ENCODE peak calls at places on chromosomes 2 and 18, in eight cellular contexts. One of them, this sample, is unnamed.

GRCh38 chr2:160415991-160416390 is 77.6 kb downstream of the RBMS1 start:
- DNase-seq in transverse colon: no peak
- DNase-seq in colonic mucosa: no peak
- DNase-seq in H9: no peak
- DNase-seq in right lobe of liver: no peak
- DNase-seq in lung: no peak
- DNase-seq in vagina: no peak
- DNase-seq in caudate nucleus: no peak
- DNase-seq in this sample: no peak

GRCh38 chr18:57466745-57467144 is 31.6 kb downstream of the ONECUT2 start:
- DNase-seq in H9: peak; percentile 43
- DNase-seq in colonic mucosa: no peak
- DNase-seq in vagina: no peak
- DNase-seq in transverse colon: no peak
- DNase-seq in lung: no peak
- DNase-seq in caudate nucleus: no peak
- DNase-seq in right lobe of liver: no peak
- DNase-seq in this sample: no peak

GRCh38 chr2:188318161-188318749 is 26.6 kb downstream of the GULP1 start:
- DNase-seq in lung: no peak
- DNase-seq in vagina: no peak
- DNase-seq in H9: no peak
- DNase-seq in caudate nucleus: no peak
- DNase-seq in colonic mucosa: no peak
- DNase-seq in transverse colon: no peak
- DNase-seq in right lobe of liver: no peak
- DNase-seq in this sample: no peak

GRCh38 chr2:111966241-111966640 is 67.8 kb downstream of the MERTK start:
- DNase-seq in right lobe of liver: no peak
- DNase-seq in H9: no peak
- DNase-seq in lung: no peak
- DNase-seq in caudate nucleus: no peak
- DNase-seq in vagina: no peak
- DNase-seq in transverse colon: no peak
- DNase-seq in colonic mucosa: no peak
- DNase-seq in this sample: no peak

GRCh38 chr18:26618130-26618529 is 69.8 kb upstream of the KCTD1 start:
- DNase-seq in vagina: no peak
- DNase-seq in transverse colon: no peak
- DNase-seq in caudate nucleus: no peak
- DNase-seq in right lobe of liver: no peak
- DNase-seq in H9: no peak
- DNase-seq in lung: no peak
- DNase-seq in colonic mucosa: no peak
- DNase-seq in this sample: no peak

GRCh38 chr2:83991992-83992391 is 467.1 kb downstream of the SUCLG1 start:
- DNase-seq in lung: no peak
- DNase-seq in H9: no peak
- DNase-seq in caudate nucleus: no peak
- DNase-seq in vagina: no peak
- DNase-seq in colonic mucosa: no peak
- DNase-seq in transverse colon: no peak
- DNase-seq in right lobe of liver: no peak
- DNase-seq in this sample: no peak

GRCh38 chr2:174812037-174812436 is 47.8 kb upstream of the CHRNA1 start:
- DNase-seq in vagina: no peak
- DNase-seq in right lobe of liver: no peak
- DNase-seq in colonic mucosa: no peak
- DNase-seq in lung: no peak
- DNase-seq in caudate nucleus: no peak
- DNase-seq in H9: no peak
- DNase-seq in transverse colon: no peak
- DNase-seq in this sample: no peak

GRCh38 chr2:102099536-102100293 is 42.8 kb upstream of the IL1R1 start:
- DNase-seq in caudate nucleus: no peak
- DNase-seq in vagina: no peak
- DNase-seq in H9: no peak
- DNase-seq in colonic mucosa: no peak
- DNase-seq in right lobe of liver: no peak
- DNase-seq in transverse colon: no peak
- DNase-seq in lung: no peak
- DNase-seq in this sample: no peak

GRCh38 chr2:222722327-222722946 is 51.0 kb downstream of the MOGAT1 start:
- DNase-seq in colonic mucosa: no peak
- DNase-seq in right lobe of liver: no peak
- DNase-seq in H9: no peak
- DNase-seq in caudate nucleus: no peak
- DNase-seq in transverse colon: no peak
- DNase-seq in lung: no peak
- DNase-seq in vagina: no peak
- DNase-seq in this sample: no peak

GRCh38 chr2:46936566-46936965 is 21.0 kb upstream of the MCFD2 start:
- DNase-seq in transverse colon: no peak
- DNase-seq in H9: no peak
- DNase-seq in vagina: no peak
- DNase-seq in right lobe of liver: no peak
- DNase-seq in lung: no peak
- DNase-seq in caudate nucleus: no peak
- DNase-seq in colonic mucosa: no peak
- DNase-seq in this sample: no peak

GRCh38 chr2:11583840-11584529 is 50.1 kb downstream of the GREB1 start:
- DNase-seq in lung: peak; percentile 62
- DNase-seq in H9: peak; percentile 73
- DNase-seq in right lobe of liver: peak; percentile 76
- DNase-seq in caudate nucleus: no peak
- DNase-seq in vagina: no peak
- DNase-seq in colonic mucosa: peak; percentile 55
- DNase-seq in transverse colon: peak; percentile 66
- DNase-seq in this sample: peak; percentile 33

GRCh38 chr18:4106407-4107033 is 348.6 kb downstream of the DLGAP1 start:
- DNase-seq in lung: peak; percentile 51
- DNase-seq in caudate nucleus: peak; percentile 1
- DNase-seq in H9: peak; percentile 70
- DNase-seq in colonic mucosa: peak; percentile 64
- DNase-seq in right lobe of liver: peak; percentile 46
- DNase-seq in vagina: no peak
- DNase-seq in transverse colon: peak; percentile 58
- DNase-seq in this sample: peak; percentile 37

GRCh38 chr2:212271583-212271982 is 267.0 kb downstream of the ERBB4 start:
- DNase-seq in lung: no peak
- DNase-seq in transverse colon: no peak
- DNase-seq in colonic mucosa: no peak
- DNase-seq in caudate nucleus: no peak
- DNase-seq in vagina: no peak
- DNase-seq in right lobe of liver: no peak
- DNase-seq in H9: no peak
- DNase-seq in this sample: no peak

GRCh38 chr2:85905187-85905666 is 16.4 kb upstream of the ST3GAL5 start:
- DNase-seq in H9: no peak
- DNase-seq in caudate nucleus: no peak
- DNase-seq in transverse colon: peak; percentile 20
- DNase-seq in lung: no peak
- DNase-seq in colonic mucosa: no peak
- DNase-seq in vagina: no peak
- DNase-seq in right lobe of liver: no peak
- DNase-seq in this sample: no peak

GRCh38 chr2:137049518-137049917 is 284.2 kb downstream of the THSD7B start:
- DNase-seq in H9: no peak
- DNase-seq in transverse colon: no peak
- DNase-seq in colonic mucosa: no peak
- DNase-seq in caudate nucleus: no peak
- DNase-seq in vagina: no peak
- DNase-seq in lung: no peak
- DNase-seq in right lobe of liver: no peak
- DNase-seq in this sample: no peak

GRCh38 chr2:157789933-157790511 is 86.1 kb downstream of the ACVR1 start:
- DNase-seq in colonic mucosa: peak; percentile 53
- DNase-seq in caudate nucleus: no peak
- DNase-seq in right lobe of liver: peak; percentile 21
- DNase-seq in vagina: no peak
- DNase-seq in transverse colon: peak; percentile 70
- DNase-seq in lung: peak; percentile 29
- DNase-seq in H9: no peak
- DNase-seq in this sample: no peak

GRCh38 chr18:62506495-62507143 is 16.2 kb upstream of the ZCCHC2 start:
- DNase-seq in H9: no peak
- DNase-seq in caudate nucleus: no peak
- DNase-seq in lung: no peak
- DNase-seq in right lobe of liver: no peak
- DNase-seq in vagina: no peak
- DNase-seq in transverse colon: no peak
- DNase-seq in colonic mucosa: no peak
- DNase-seq in this sample: no peak
- H3K27ac ChIP-seq in H9: no peak overlapping the region
- H3K27ac ChIP-seq in caudate nucleus: no peak overlapping the region
- H3K27ac ChIP-seq in lung: peak overlapping the region; percentile 57
- H3K27ac ChIP-seq in right lobe of liver: peak overlapping the region; percentile 83
- H3K27ac ChIP-seq in vagina: no peak overlapping the region
- H3K27ac ChIP-seq in transverse colon: peak overlapping the region; percentile 16
- H3K27ac ChIP-seq in colonic mucosa: peak overlapping the region; percentile 21
- H3K27ac ChIP-seq in this sample: no peak overlapping the region

DNA sequence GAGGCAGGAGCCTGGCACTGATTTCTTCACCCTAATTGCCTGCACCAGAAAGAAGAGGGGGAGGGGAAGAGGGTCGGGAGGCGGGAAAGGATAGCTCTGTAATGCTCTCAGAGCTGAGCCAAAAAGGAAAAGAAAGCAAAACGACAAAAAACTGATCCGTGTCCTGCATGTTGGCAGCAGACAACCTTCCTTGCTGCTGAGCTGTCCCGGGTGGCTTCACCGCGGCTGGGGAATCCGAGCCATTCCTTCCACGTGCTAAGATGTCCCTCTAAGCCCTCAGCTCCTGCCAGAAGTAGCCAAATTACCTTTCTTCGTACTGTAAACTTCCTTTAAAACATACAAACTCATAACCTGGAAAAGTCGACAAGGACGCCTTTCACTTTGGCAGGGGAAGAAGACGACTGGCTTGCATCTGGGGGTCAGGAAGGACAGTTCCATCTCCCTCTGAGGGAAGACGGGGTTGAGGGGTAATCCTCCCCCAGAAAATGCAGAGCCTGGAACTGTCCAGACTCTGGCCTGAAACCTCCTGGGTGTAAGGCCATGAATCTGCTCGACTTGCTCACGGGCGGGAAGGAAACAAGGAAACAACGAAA is 7.6 kb downstream of the OTX1 start:
- DNase-seq in transverse colon: peak; percentile 9
- DNase-seq in H9: peak; percentile 65
- DNase-seq in lung: no peak
- DNase-seq in vagina: no peak
- DNase-seq in caudate nucleus: no peak
- DNase-seq in colonic mucosa: no peak
- DNase-seq in right lobe of liver: no peak
- DNase-seq in this sample: no peak
- H3K27ac ChIP-seq in transverse colon: no peak overlapping the region
- H3K27ac ChIP-seq in H9: no peak overlapping the region
- H3K27ac ChIP-seq in lung: no peak overlapping the region
- H3K27ac ChIP-seq in vagina: no peak overlapping the region
- H3K27ac ChIP-seq in caudate nucleus: no peak overlapping the region
- H3K27ac ChIP-seq in colonic mucosa: no peak overlapping the region
- H3K27ac ChIP-seq in right lobe of liver: no peak overlapping the region
- H3K27ac ChIP-seq in this sample: no peak overlapping the region

GRCh38 chr2:37682473-37682872 is 11.0 kb upstream of the CDC42EP3 start:
- DNase-seq in vagina: no peak
- DNase-seq in caudate nucleus: no peak
- DNase-seq in transverse colon: no peak
- DNase-seq in right lobe of liver: no peak
- DNase-seq in colonic mucosa: no peak
- DNase-seq in lung: no peak
- DNase-seq in H9: no peak
- DNase-seq in this sample: no peak
- H3K27ac ChIP-seq in vagina: no peak overlapping the region
- H3K27ac ChIP-seq in caudate nucleus: no peak overlapping the region
- H3K27ac ChIP-seq in transverse colon: no peak overlapping the region
- H3K27ac ChIP-seq in right lobe of liver: no peak overlapping the region
- H3K27ac ChIP-seq in colonic mucosa: no peak overlapping the region
- H3K27ac ChIP-seq in lung: no peak overlapping the region
- H3K27ac ChIP-seq in H9: no peak overlapping the region
- H3K27ac ChIP-seq in this sample: no peak overlapping the region

GRCh38 chr2:217688494-217688893 is 314.3 kb downstream of the TNS1 start:
- DNase-seq in H9: no peak
- DNase-seq in vagina: peak; percentile 49
- DNase-seq in transverse colon: no peak
- DNase-seq in lung: no peak
- DNase-seq in caudate nucleus: no peak
- DNase-seq in right lobe of liver: no peak
- DNase-seq in colonic mucosa: no peak
- DNase-seq in this sample: no peak

GRCh38 chr2:217687771-217688170 is 315.0 kb downstream of the TNS1 start:
- DNase-seq in right lobe of liver: no peak
- DNase-seq in colonic mucosa: no peak
- DNase-seq in lung: no peak
- DNase-seq in H9: no peak
- DNase-seq in transverse colon: no peak
- DNase-seq in vagina: peak; percentile 77
- DNase-seq in caudate nucleus: no peak
- DNase-seq in this sample: no peak

GRCh38 chr2:217683096-217683870 is 319.5 kb downstream of the TNS1 start:
- DNase-seq in caudate nucleus: no peak
- DNase-seq in right lobe of liver: no peak
- DNase-seq in vagina: no peak
- DNase-seq in lung: no peak
- DNase-seq in H9: no peak
- DNase-seq in transverse colon: no peak
- DNase-seq in colonic mucosa: no peak
- DNase-seq in this sample: no peak

GRCh38 chr2:217685255-217685605 is 317.6 kb downstream of the TNS1 start:
- DNase-seq in colonic mucosa: peak; percentile 39
- DNase-seq in vagina: peak; percentile 93
- DNase-seq in transverse colon: peak; percentile 29
- DNase-seq in lung: peak; percentile 81
- DNase-seq in caudate nucleus: no peak
- DNase-seq in H9: no peak
- DNase-seq in right lobe of liver: peak; percentile 28
- DNase-seq in this sample: no peak

DNA sequence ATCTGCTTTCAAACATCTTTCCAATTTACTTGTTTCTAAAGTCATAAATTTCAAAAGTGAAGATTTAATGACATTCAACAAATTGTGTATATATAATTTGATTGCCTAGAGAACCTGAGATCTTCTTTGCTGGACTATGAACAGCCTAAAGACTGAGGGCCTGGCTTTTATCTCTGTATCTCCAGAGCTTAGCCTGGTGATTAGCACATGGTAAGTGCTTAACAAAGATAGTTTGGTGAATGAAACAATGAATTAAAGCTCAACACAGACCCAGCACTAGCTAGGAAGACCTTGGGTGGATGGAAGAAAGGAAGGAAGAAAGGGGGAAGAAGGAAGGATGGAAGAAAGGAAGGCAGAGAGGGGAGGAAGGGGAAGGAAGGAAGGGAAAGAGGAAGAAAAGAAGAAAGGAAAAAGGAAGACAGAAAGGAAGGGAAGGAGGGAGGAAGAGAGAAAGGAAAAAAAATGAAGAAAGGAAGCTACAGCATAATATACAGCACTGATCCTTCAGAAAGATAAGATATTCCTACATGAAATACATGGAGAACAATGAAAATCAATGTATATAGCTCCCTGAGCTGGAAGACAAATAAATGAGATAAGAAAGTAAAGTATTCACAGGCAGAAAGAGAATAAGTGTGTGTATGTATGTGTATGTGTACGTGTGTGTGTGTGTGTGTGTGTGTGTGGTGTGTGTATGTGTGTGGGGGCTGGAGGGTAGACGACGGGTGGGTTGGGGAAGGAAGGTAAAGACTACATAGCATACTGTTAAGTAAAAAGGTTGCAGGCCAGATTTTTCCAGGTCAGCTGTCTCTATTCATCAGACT is 318.2 kb downstream of the TNS1 start:
- DNase-seq in vagina: no peak
- DNase-seq in H9: no peak
- DNase-seq in caudate nucleus: no peak
- DNase-seq in transverse colon: no peak
- DNase-seq in colonic mucosa: no peak
- DNase-seq in lung: no peak
- DNase-seq in right lobe of liver: no peak
- DNase-seq in this sample: no peak
- H3K27ac ChIP-seq in vagina: peak overlapping the region; percentile 84
- H3K27ac ChIP-seq in H9: no peak overlapping the region
- H3K27ac ChIP-seq in caudate nucleus: no peak overlapping the region
- H3K27ac ChIP-seq in transverse colon: peak overlapping the region; percentile 41
- H3K27ac ChIP-seq in colonic mucosa: no peak overlapping the region
- H3K27ac ChIP-seq in lung: no peak overlapping the region
- H3K27ac ChIP-seq in right lobe of liver: no peak overlapping the region
- H3K27ac ChIP-seq in this sample: no peak overlapping the region